ENCODE peak calls at places on chromosome 5, in ten cellular contexts. R, S, U, W, T, O, J, X, A and H are unnamed samples.

GRCh38 chr5:52661903-52662302 is 125.8 kb upstream of the ITGA1 start:
- DNase-seq in R (no peak), S (no peak), U (no peak), W (no peak), T (no peak), O (no peak), J (no peak), X (no peak), A (no peak), H (no peak)

GRCh38 chr5:152405145-152405544 is at the start of gene NMUR2:
- DNase-seq in R (no peak), S (peak; percentile 7), U (no peak), W (peak; percentile 85), T (no peak), O (peak; percentile 64), J (no peak), X (peak; percentile 31), A (no peak), H (no peak)

GRCh38 chr5:15596936-15597335 is 97.0 kb downstream of the FBXL7 start:
- DNase-seq in R (no peak), S (no peak), U (no peak), W (no peak), T (no peak), O (no peak), J (no peak), X (no peak), A (no peak), H (no peak)

GRCh38 chr5:101364469-101364868 is 461.4 kb upstream of the ST8SIA4 start:
- DNase-seq in R (no peak), S (no peak), U (no peak), W (no peak), T (no peak), O (no peak), J (no peak), X (no peak), A (no peak), H (no peak)

GRCh38 chr5:93941897-93942296 is 200.5 kb upstream of the POU5F2 start:
- DNase-seq in R (no peak), S (no peak), U (no peak), W (no peak), T (no peak), O (peak; percentile 10), J (no peak), X (no peak), A (no peak), H (no peak)

GRCh38 chr5:140043508-140043872 is 391 bp upstream of the NRG2 start:
- DNase-seq in R (no peak), S (peak; percentile 21), U (peak; percentile 12), W (peak; percentile 39), T (peak; percentile 69), O (peak; percentile 56), J (no peak), X (peak; percentile 27), A (no peak), H (no peak)

GRCh38 chr5:448061-448765 is 5.2 kb downstream of the EXOC3 start:
- DNase-seq in R (peak; percentile 52), S (no peak), U (no peak), W (no peak), T (no peak), O (no peak), J (no peak), X (no peak), A (peak; percentile 79), H (no peak)

GRCh38 chr5:172403191-172403794 is 51.0 kb downstream of the SH3PXD2B start:
- DNase-seq in R (peak; percentile 74), S (no peak), U (peak; percentile 11), W (no peak), T (no peak), O (peak; percentile 48), J (peak; percentile 54), X (no peak), A (peak; percentile 97), H (no peak)

GRCh38 chr5:151750121-151750520 is 8.3 kb downstream of the ATOX1 start:
- DNase-seq in R (no peak), S (no peak), U (no peak), W (no peak), T (no peak), O (no peak), J (no peak), X (no peak), A (no peak), H (no peak)

GRCh38 chr5:132777209-132778069 is at the start of gene SEPTIN8:
- DNase-seq in R (peak; percentile 69), S (peak; percentile 86), U (peak; percentile 49), W (peak; percentile 68), T (peak; percentile 91), O (peak; percentile 79), J (peak; percentile 32), X (no peak), A (peak; percentile 82), H (no peak)

GRCh38 chr5:849651-850301 is 1.0 kb downstream of the ZDHHC11 start:
- DNase-seq in R (peak; percentile 27), S (no peak), U (no peak), W (no peak), T (no peak), O (peak; percentile 23), J (no peak), X (no peak), A (peak; percentile 51), H (no peak)

GRCh38 chr5:68968426-68968825 is 125.4 kb upstream of the SLC30A5 start:
- DNase-seq in R (no peak), S (no peak), U (no peak), W (no peak), T (no peak), O (no peak), J (no peak), X (no peak), A (no peak), H (no peak)

GRCh38 chr5:60368100-60368499 is 331.9 kb downstream of the DEPDC1B start:
- DNase-seq in R (no peak), S (no peak), U (no peak), W (no peak), T (no peak), O (no peak), J (no peak), X (no peak), A (no peak), H (no peak)

DNA sequence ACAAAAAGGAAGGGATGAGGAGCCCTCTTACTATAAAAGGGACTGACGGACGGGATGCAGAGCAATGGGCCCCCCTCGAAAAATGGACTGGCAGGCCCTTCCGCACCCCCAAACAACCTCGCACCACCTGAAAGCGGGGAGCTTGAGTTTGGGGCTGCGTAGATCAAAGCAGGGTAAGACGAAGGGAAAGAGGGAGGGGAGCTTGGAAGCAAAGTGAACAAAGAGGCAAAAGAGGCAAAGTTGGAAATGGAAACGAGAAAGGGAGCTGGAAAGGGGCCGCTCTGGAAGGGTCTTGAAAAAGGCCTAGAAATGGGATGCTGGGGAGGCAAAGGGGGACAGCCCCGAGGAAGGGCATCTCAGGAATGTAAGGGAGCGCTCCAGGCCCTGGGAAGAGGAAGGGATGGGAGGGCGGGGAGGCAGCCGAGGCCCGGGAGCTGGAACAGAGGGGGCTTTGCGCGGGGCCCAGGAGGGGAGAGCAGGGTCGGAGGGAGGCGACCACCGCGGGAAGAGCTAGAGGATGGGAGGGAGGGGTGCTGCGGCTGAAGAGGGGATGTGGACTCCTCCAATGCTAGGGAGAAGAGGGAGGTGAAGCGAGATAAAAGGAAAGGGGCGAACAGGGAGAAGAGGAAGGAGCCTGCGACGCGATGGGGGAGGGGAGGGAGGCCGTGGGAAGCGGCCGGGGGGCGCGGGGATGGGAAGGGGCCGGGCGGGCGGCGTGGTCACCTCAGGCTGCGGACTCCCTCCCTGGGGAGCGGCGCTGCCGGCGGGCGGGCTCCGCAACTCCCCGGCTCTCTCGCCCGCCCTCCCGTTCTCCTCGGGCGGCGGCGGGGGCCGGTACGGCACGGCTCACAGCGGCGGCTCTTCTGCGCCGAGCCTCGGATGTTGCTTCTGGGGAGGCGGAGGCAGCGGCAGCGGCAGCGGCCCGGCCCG is 580 bp downstream of the RNF145 start:
- DNase-seq in R (peak; percentile 45), S (peak; percentile 55), U (peak; percentile 38), W (peak; percentile 33), T (peak; percentile 27), O (peak; percentile 52), J (peak; percentile 23), X (no peak), A (peak; percentile 70), H (no peak)
- TF ChIP-seq CTCF in R (no peak), S (no peak), U (no peak), W (no peak), T (no peak), O (no peak), J (no peak), X (no peak), A (no peak), H (no peak)

DNA sequence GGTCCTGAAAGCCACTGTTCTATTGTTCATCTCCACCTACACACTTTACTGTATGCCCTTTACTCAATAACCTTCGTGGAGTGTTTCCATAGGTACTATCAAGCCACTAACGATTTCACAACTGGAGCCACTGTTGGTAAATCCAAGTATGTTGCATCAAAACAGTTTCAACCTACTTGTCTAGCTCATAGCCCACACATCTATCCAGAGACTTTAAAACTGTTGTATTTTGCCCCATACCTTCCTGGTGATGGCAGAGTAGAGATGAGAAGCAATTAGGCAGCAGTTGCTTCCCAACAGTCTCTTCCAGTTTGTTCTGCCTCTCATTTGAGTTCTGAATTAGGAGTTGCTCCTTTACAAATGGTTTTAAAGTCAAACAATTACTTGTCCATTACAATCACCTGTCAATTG is 607 bp downstream of the FAXDC2 start:
- DNase-seq in R (no peak), S (no peak), U (no peak), W (no peak), T (no peak), O (no peak), J (no peak), X (no peak), A (no peak), H (no peak)
- TF ChIP-seq CTCF in R (no peak), S (no peak), U (no peak), W (no peak), T (no peak), O (peak; percentile 14), J (no peak), X (no peak), A (no peak), H (no peak)

GRCh38 chr5:33890633-33891032 is 1.2 kb downstream of the ADAMTS12 start:
- DNase-seq in R (no peak), S (no peak), U (peak; percentile 15), W (no peak), T (peak; percentile 44), O (peak; percentile 49), J (no peak), X (no peak), A (no peak), H (no peak)
- TF ChIP-seq CTCF in R (no peak), S (no peak), U (no peak), W (no peak), T (no peak), O (peak; percentile 31), J (no peak), X (no peak), A (no peak), H (no peak)

DNA sequence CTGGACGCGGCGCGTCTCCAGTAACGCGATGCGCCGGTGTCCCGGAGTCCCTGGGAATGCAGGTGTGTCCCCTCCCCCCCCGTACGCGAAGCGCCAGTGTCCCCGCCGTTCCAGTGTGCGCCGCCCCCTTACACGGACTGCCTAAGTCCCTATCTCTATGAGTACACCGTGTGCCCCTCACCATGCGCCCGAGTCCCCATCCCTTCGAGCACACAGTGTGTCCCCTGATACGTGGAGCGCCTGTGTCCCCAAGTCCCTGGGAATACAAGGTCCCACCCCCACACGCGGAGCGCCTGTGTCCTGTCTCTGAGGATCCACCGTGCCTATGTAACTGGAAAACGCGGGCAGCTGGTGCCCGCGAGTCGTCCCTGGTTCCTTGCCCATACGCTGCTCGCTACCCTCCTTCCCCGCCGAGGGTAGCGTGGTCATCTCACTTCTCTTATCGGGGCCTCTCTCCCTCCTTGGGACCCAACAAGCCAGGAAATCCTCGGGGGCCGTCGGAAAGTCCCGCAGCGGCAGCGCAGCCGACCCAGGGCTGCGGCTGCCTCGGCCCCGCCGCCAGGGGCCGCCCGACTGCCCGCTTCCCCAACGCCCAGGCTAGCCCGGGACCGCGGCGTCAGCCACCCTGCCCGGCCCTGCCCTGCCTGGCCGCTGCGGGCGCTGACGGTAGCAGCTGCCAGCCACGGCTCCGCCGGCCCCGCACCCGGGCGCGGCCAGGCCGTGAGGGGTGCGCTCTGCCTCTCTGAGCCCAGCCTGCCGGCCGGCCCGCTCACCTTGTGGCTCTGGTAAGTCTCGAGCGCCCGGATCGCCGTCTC is 642 bp downstream of the ELL2 start:
- DNase-seq in R (peak; percentile 86), S (peak; percentile 79), U (peak; percentile 92), W (peak; percentile 96), T (peak; percentile 86), O (peak; percentile 88), J (peak; percentile 57), X (no peak), A (peak; percentile 89), H (no peak)
- TF ChIP-seq CTCF in R (peak; percentile 88), S (peak; percentile 98), U (peak; percentile 85), W (peak; percentile 83), T (peak; percentile 87), O (peak; percentile 61), J (peak; percentile 92), X (peak; percentile 91), A (peak; percentile 14), H (peak; percentile 13)